ENCODE peak calls at places on chromosomes 2 and 18, in five cellular contexts. One of them, this sample, is unnamed.

GRCh38 chr2:137910641-137911040 is 53.6 kb upstream of the HNMT start:
- DNase-seq in fibroblast of mammary gland: peak
- DNase-seq in WTC11: no peak
- DNase-seq in prostate gland: no peak
- DNase-seq in endothelial cell: no peak
- DNase-seq in this sample: no peak

GRCh38 chr2:9032555-9032954 is 29.1 kb upstream of the MBOAT2 start:
- DNase-seq in prostate gland: no peak
- DNase-seq in endothelial cell: no peak
- DNase-seq in fibroblast of mammary gland: no peak
- DNase-seq in WTC11: no peak
- DNase-seq in this sample: no peak

GRCh38 chr2:188077757-188078156 is 213.9 kb upstream of the GULP1 start:
- DNase-seq in prostate gland: no peak
- DNase-seq in WTC11: no peak
- DNase-seq in endothelial cell: no peak
- DNase-seq in fibroblast of mammary gland: no peak
- DNase-seq in this sample: no peak

GRCh38 chr2:25169073-25169470 is 692 bp upstream of the POMC start:
- DNase-seq in WTC11: no peak
- DNase-seq in endothelial cell: no peak
- DNase-seq in prostate gland: no peak
- DNase-seq in fibroblast of mammary gland: no peak
- DNase-seq in this sample: no peak

GRCh38 chr2:34652636-34653035 is 1053.5 kb upstream of the FAM98A start:
- DNase-seq in endothelial cell: peak
- DNase-seq in WTC11: no peak
- DNase-seq in prostate gland: no peak
- DNase-seq in fibroblast of mammary gland: peak
- DNase-seq in this sample: no peak

GRCh38 chr2:127658146-127658545 is 12.2 kb downstream of the GPR17 start:
- DNase-seq in WTC11: no peak
- DNase-seq in fibroblast of mammary gland: no peak
- DNase-seq in endothelial cell: no peak
- DNase-seq in prostate gland: no peak
- DNase-seq in this sample: no peak

GRCh38 chr2:19356545-19357382 is 1.7 kb downstream of the OSR1 start:
- DNase-seq in prostate gland: no peak
- DNase-seq in WTC11: no peak
- DNase-seq in fibroblast of mammary gland: no peak
- DNase-seq in endothelial cell: no peak
- DNase-seq in this sample: no peak

GRCh38 chr2:160431441-160431840 is 62.2 kb downstream of the RBMS1 start:
- DNase-seq in fibroblast of mammary gland: no peak
- DNase-seq in prostate gland: no peak
- DNase-seq in endothelial cell: no peak
- DNase-seq in WTC11: no peak
- DNase-seq in this sample: no peak

GRCh38 chr2:159201321-159202063 is 85.0 kb downstream of the WDSUB1 start:
- DNase-seq in WTC11: no peak
- DNase-seq in fibroblast of mammary gland: peak
- DNase-seq in endothelial cell: no peak
- DNase-seq in prostate gland: no peak
- DNase-seq in this sample: no peak

GRCh38 chr2:195592101-195592500 is 64.9 kb upstream of the SLC39A10 start:
- DNase-seq in fibroblast of mammary gland: no peak
- DNase-seq in prostate gland: no peak
- DNase-seq in endothelial cell: no peak
- DNase-seq in WTC11: no peak
- DNase-seq in this sample: no peak

GRCh38 chr2:207767461-207768167 is 2.1 kb downstream of the FZD5 start:
- DNase-seq in WTC11: peak
- DNase-seq in prostate gland: peak
- DNase-seq in fibroblast of mammary gland: peak
- DNase-seq in endothelial cell: peak
- DNase-seq in this sample: peak

GRCh38 chr18:54904521-54904920 is 54.7 kb downstream of the CCDC68 start:
- DNase-seq in endothelial cell: no peak
- DNase-seq in fibroblast of mammary gland: no peak
- DNase-seq in prostate gland: no peak
- DNase-seq in WTC11: no peak
- DNase-seq in this sample: no peak

GRCh38 chr18:23812566-23813440 is 123.5 kb downstream of the LAMA3 start:
- DNase-seq in fibroblast of mammary gland: peak
- DNase-seq in WTC11: no peak
- DNase-seq in endothelial cell: no peak
- DNase-seq in prostate gland: no peak
- DNase-seq in this sample: no peak
- TF ChIP-seq CTCF in fibroblast of mammary gland: peak
- TF ChIP-seq CTCF in WTC11: no peak
- TF ChIP-seq CTCF in endothelial cell: peak
- TF ChIP-seq CTCF in prostate gland: peak
- TF ChIP-seq CTCF in this sample: peak

GRCh38 chr2:11640132-11640531 is 29.9 kb downstream of the NTSR2 start:
- DNase-seq in endothelial cell: no peak
- DNase-seq in WTC11: no peak
- DNase-seq in fibroblast of mammary gland: no peak
- DNase-seq in prostate gland: no peak
- DNase-seq in this sample: no peak

GRCh38 chr2:11637546-11637945 is 32.4 kb downstream of the NTSR2 start:
- DNase-seq in endothelial cell: no peak
- DNase-seq in prostate gland: no peak
- DNase-seq in WTC11: no peak
- DNase-seq in fibroblast of mammary gland: no peak
- DNase-seq in this sample: no peak

GRCh38 chr2:11642972-11643371 is 27.0 kb downstream of the NTSR2 start:
- DNase-seq in endothelial cell: no peak
- DNase-seq in prostate gland: no peak
- DNase-seq in fibroblast of mammary gland: no peak
- DNase-seq in WTC11: peak
- DNase-seq in this sample: no peak

GRCh38 chr2:11636593-11637295 is 33.3 kb downstream of the NTSR2 start:
- DNase-seq in WTC11: no peak
- DNase-seq in fibroblast of mammary gland: no peak
- DNase-seq in prostate gland: no peak
- DNase-seq in endothelial cell: no peak
- DNase-seq in this sample: no peak

GRCh38 chr2:11639503-11639902 is 30.5 kb downstream of the NTSR2 start:
- DNase-seq in endothelial cell: no peak
- DNase-seq in WTC11: no peak
- DNase-seq in prostate gland: no peak
- DNase-seq in fibroblast of mammary gland: no peak
- DNase-seq in this sample: no peak
- TF ChIP-seq CTCF in endothelial cell: no peak
- TF ChIP-seq CTCF in WTC11: no peak
- TF ChIP-seq CTCF in prostate gland: no peak
- TF ChIP-seq CTCF in fibroblast of mammary gland: no peak
- TF ChIP-seq CTCF in this sample: no peak

GRCh38 chr2:210002158-210003157 is at the start of gene RPE:
- DNase-seq in prostate gland: peak
- DNase-seq in endothelial cell: peak
- DNase-seq in WTC11: peak
- DNase-seq in fibroblast of mammary gland: peak
- DNase-seq in this sample: peak
- TF ChIP-seq CTCF in prostate gland: no peak
- TF ChIP-seq CTCF in endothelial cell: no peak
- TF ChIP-seq CTCF in WTC11: no peak
- TF ChIP-seq CTCF in fibroblast of mammary gland: no peak
- TF ChIP-seq CTCF in this sample: no peak

GRCh38 chr18:76688724-76689472 is 133.5 kb upstream of the ZNF236 start:
- DNase-seq in fibroblast of mammary gland: no peak
- DNase-seq in endothelial cell: no peak
- DNase-seq in WTC11: no peak
- DNase-seq in prostate gland: no peak
- DNase-seq in this sample: no peak

GRCh38 chr18:76686737-76687231 is 135.6 kb upstream of the ZNF236 start:
- DNase-seq in fibroblast of mammary gland: peak
- DNase-seq in prostate gland: peak
- DNase-seq in WTC11: peak
- DNase-seq in endothelial cell: peak
- DNase-seq in this sample: peak

GRCh38 chr18:76691800-76692199 is 130.6 kb upstream of the ZNF236 start:
- DNase-seq in prostate gland: no peak
- DNase-seq in fibroblast of mammary gland: peak
- DNase-seq in endothelial cell: no peak
- DNase-seq in WTC11: no peak
- DNase-seq in this sample: no peak

GRCh38 chr18:76687271-76688006 is 134.9 kb upstream of the ZNF236 start:
- DNase-seq in endothelial cell: no peak
- DNase-seq in WTC11: no peak
- DNase-seq in fibroblast of mammary gland: peak
- DNase-seq in prostate gland: no peak
- DNase-seq in this sample: no peak

DNA sequence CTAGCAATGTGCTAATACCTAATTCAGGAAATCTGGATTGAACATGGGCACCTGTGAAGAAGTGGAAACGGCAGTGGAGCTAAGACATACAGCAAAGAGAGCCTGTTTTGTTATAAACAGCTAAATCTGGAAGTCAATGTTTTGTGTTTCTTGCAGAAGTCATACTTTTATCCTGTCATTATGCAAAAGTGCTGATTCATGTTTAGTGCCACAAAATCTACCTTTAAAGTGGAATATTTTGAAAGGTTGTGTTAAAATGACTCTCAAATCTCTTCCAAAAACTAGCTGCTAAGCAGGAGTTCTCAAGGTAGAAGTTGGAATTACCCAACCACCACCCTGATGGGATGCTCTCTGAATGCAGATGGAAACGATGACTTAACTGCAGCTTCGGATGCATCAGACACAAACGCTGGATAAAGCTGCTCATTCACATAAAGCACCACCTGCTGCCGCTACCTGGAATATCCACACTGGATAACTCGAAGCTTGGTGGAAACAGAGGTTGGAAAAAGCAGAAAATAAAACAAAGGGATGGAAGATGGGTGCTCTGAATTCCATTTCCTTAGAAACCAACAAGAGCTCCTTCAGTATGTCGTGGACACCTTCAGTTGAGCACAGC is 132.6 kb upstream of the ZNF236 start:
- DNase-seq in fibroblast of mammary gland: no peak
- DNase-seq in WTC11: no peak
- DNase-seq in endothelial cell: no peak
- DNase-seq in prostate gland: no peak
- DNase-seq in this sample: no peak
- TF ChIP-seq CTCF in fibroblast of mammary gland: peak
- TF ChIP-seq CTCF in WTC11: no peak
- TF ChIP-seq CTCF in endothelial cell: no peak
- TF ChIP-seq CTCF in prostate gland: no peak
- TF ChIP-seq CTCF in this sample: peak

DNA sequence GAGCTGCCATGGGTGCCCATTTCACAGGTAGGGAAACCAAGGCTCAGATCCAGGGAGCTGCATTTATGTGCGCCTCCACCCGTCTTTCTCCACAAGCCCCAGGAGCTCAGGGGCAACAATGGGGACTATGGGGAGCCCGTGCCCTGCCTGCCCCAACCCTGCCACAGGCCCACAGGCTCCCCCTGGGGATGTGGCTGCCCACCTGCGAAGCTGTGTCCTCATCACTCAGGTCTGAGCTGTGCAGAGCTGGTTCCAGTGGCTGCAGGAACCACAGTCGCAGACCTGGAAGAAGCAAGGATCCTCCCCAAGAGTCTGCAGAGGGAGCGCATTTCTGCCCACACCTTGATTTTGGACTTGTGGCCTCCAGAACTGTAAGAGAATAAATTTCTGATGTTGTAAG is 9.8 kb downstream of the TEKT4 start:
- DNase-seq in endothelial cell: no peak
- DNase-seq in WTC11: no peak
- DNase-seq in prostate gland: no peak
- DNase-seq in fibroblast of mammary gland: no peak
- DNase-seq in this sample: no peak
- TF ChIP-seq CTCF in endothelial cell: no peak
- TF ChIP-seq CTCF in WTC11: no peak
- TF ChIP-seq CTCF in prostate gland: no peak
- TF ChIP-seq CTCF in fibroblast of mammary gland: no peak
- TF ChIP-seq CTCF in this sample: no peak